ENCODE peak calls at places on chromosomes 7 and 10, in six cellular contexts. One of them, this sample, is unnamed.

GRCh38 chr10:97810476-97810875 is 38.7 kb upstream of the SFRP5 start:
- DNase-seq in epithelial cell of proximal tubule: no peak
- DNase-seq in fibroblast of mammary gland: no peak
- DNase-seq in endothelial cell of umbilical vein: no peak
- DNase-seq in stomach: no peak
- DNase-seq in neural progenitor cell: no peak
- DNase-seq in this sample: no peak

GRCh38 chr7:139645572-139646523 is 122.4 kb downstream of the CLEC2L start:
- DNase-seq in epithelial cell of proximal tubule: no peak
- DNase-seq in fibroblast of mammary gland: peak; percentile 90
- DNase-seq in endothelial cell of umbilical vein: peak; percentile 79
- DNase-seq in stomach: peak; percentile 89
- DNase-seq in neural progenitor cell: peak; percentile 92
- DNase-seq in this sample: peak; percentile 68

GRCh38 chr10:6562221-6562620 is 17.9 kb downstream of the PRKCQ start:
- DNase-seq in epithelial cell of proximal tubule: no peak
- DNase-seq in fibroblast of mammary gland: no peak
- DNase-seq in endothelial cell of umbilical vein: no peak
- DNase-seq in stomach: no peak
- DNase-seq in neural progenitor cell: no peak
- DNase-seq in this sample: no peak

GRCh38 chr7:12865593-12865992 is 178.2 kb downstream of the ARL4A start:
- DNase-seq in epithelial cell of proximal tubule: no peak
- DNase-seq in fibroblast of mammary gland: no peak
- DNase-seq in endothelial cell of umbilical vein: no peak
- DNase-seq in stomach: no peak
- DNase-seq in neural progenitor cell: no peak
- DNase-seq in this sample: no peak

GRCh38 chr10:34739915-34740314 is 75.2 kb downstream of the PARD3 start:
- DNase-seq in epithelial cell of proximal tubule: no peak
- DNase-seq in fibroblast of mammary gland: peak; percentile 80
- DNase-seq in endothelial cell of umbilical vein: peak; percentile 82
- DNase-seq in stomach: peak; percentile 30
- DNase-seq in neural progenitor cell: peak; percentile 87
- DNase-seq in this sample: no peak

GRCh38 chr7:2886900-2887299 is 42.8 kb upstream of the GNA12 start:
- DNase-seq in epithelial cell of proximal tubule: peak; percentile 51
- DNase-seq in fibroblast of mammary gland: peak; percentile 84
- DNase-seq in endothelial cell of umbilical vein: peak; percentile 62
- DNase-seq in stomach: peak; percentile 44
- DNase-seq in neural progenitor cell: peak; percentile 84
- DNase-seq in this sample: peak; percentile 85

GRCh38 chr7:141704741-141705140 is 2.8 kb upstream of the DENND11 start:
- DNase-seq in epithelial cell of proximal tubule: no peak
- DNase-seq in fibroblast of mammary gland: peak; percentile 27
- DNase-seq in endothelial cell of umbilical vein: no peak
- DNase-seq in stomach: no peak
- DNase-seq in neural progenitor cell: no peak
- DNase-seq in this sample: no peak

GRCh38 chr10:121053151-121053550 is 202.0 kb downstream of the WDR11 start:
- DNase-seq in epithelial cell of proximal tubule: no peak
- DNase-seq in fibroblast of mammary gland: no peak
- DNase-seq in endothelial cell of umbilical vein: no peak
- DNase-seq in stomach: no peak
- DNase-seq in neural progenitor cell: no peak
- DNase-seq in this sample: no peak

GRCh38 chr10:13165177-13165576 is 3.8 kb downstream of the MCM10 start:
- DNase-seq in epithelial cell of proximal tubule: no peak
- DNase-seq in fibroblast of mammary gland: no peak
- DNase-seq in endothelial cell of umbilical vein: no peak
- DNase-seq in stomach: no peak
- DNase-seq in neural progenitor cell: no peak
- DNase-seq in this sample: no peak

GRCh38 chr7:120860151-120860550 is 2.2 kb upstream of the TSPAN12 start:
- DNase-seq in epithelial cell of proximal tubule: no peak
- DNase-seq in fibroblast of mammary gland: no peak
- DNase-seq in endothelial cell of umbilical vein: no peak
- DNase-seq in stomach: no peak
- DNase-seq in neural progenitor cell: no peak
- DNase-seq in this sample: no peak

GRCh38 chr10:118710487-118710886 is 44.3 kb downstream of the CACUL1 start:
- DNase-seq in epithelial cell of proximal tubule: no peak
- DNase-seq in fibroblast of mammary gland: no peak
- DNase-seq in endothelial cell of umbilical vein: no peak
- DNase-seq in stomach: no peak
- DNase-seq in neural progenitor cell: no peak
- DNase-seq in this sample: no peak

GRCh38 chr10:118708571-118708970 is 46.2 kb downstream of the CACUL1 start:
- DNase-seq in epithelial cell of proximal tubule: no peak
- DNase-seq in fibroblast of mammary gland: no peak
- DNase-seq in endothelial cell of umbilical vein: no peak
- DNase-seq in stomach: no peak
- DNase-seq in neural progenitor cell: no peak
- DNase-seq in this sample: no peak

GRCh38 chr10:118712080-118712479 is 42.7 kb downstream of the CACUL1 start:
- DNase-seq in epithelial cell of proximal tubule: no peak
- DNase-seq in fibroblast of mammary gland: no peak
- DNase-seq in endothelial cell of umbilical vein: no peak
- DNase-seq in stomach: no peak
- DNase-seq in neural progenitor cell: no peak
- DNase-seq in this sample: no peak

DNA sequence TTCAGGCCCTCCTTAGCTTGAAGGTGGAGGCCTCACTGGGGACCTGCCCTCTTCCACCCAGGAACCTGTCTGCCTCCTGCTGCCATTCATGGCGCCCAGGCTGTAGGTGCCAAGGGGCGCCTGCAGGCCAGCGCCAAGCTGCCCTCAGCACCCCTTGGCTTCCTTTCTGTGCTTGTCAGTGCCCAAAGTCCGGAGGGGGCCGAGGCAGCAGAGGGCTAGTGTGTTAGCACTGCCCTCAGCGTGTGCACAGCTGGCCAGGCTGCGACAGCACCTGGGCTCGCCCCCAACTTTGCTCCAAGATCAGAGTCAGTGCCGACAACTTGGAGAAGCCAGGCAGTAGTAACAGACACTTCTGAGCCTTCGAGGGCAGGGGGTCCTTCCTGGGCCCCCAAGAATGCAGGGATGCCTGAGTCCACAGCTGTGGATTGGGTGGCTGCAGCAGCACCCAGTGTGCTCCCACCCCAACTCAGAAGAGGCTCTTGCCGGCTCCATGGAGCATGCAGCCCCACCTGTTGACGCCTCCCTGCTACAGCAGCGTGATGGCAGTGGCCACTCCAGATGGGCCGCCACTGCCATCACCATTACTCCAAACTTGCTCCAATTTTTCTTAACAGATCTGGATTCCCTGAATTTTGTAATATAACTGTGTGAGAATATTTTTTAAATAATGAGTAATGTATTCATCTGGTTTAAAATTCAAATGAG is 41.7 kb downstream of the CACUL1 start:
- DNase-seq in epithelial cell of proximal tubule: no peak
- DNase-seq in fibroblast of mammary gland: no peak
- DNase-seq in endothelial cell of umbilical vein: no peak
- DNase-seq in stomach: no peak
- DNase-seq in neural progenitor cell: peak; percentile 49
- DNase-seq in this sample: no peak
- TF ChIP-seq CTCF in epithelial cell of proximal tubule: peak; percentile 22
- TF ChIP-seq CTCF in fibroblast of mammary gland: peak; percentile 26
- TF ChIP-seq CTCF in endothelial cell of umbilical vein: no peak
- TF ChIP-seq CTCF in stomach: no peak
- TF ChIP-seq CTCF in neural progenitor cell: peak; percentile 64
- TF ChIP-seq CTCF in this sample: no peak

GRCh38 chr10:66880826-66881225 is 45.0 kb upstream of the LRRTM3 start:
- DNase-seq in epithelial cell of proximal tubule: no peak
- DNase-seq in fibroblast of mammary gland: no peak
- DNase-seq in endothelial cell of umbilical vein: no peak
- DNase-seq in stomach: no peak
- DNase-seq in neural progenitor cell: no peak
- DNase-seq in this sample: no peak

GRCh38 chr10:66880292-66880691 is 45.5 kb upstream of the LRRTM3 start:
- DNase-seq in epithelial cell of proximal tubule: no peak
- DNase-seq in fibroblast of mammary gland: no peak
- DNase-seq in endothelial cell of umbilical vein: no peak
- DNase-seq in stomach: no peak
- DNase-seq in neural progenitor cell: no peak
- DNase-seq in this sample: no peak

GRCh38 chr10:66886848-66887247 is 39.0 kb upstream of the LRRTM3 start:
- DNase-seq in epithelial cell of proximal tubule: no peak
- DNase-seq in fibroblast of mammary gland: no peak
- DNase-seq in endothelial cell of umbilical vein: no peak
- DNase-seq in stomach: no peak
- DNase-seq in neural progenitor cell: no peak
- DNase-seq in this sample: no peak

GRCh38 chr10:66881814-66882213 is 44.0 kb upstream of the LRRTM3 start:
- DNase-seq in epithelial cell of proximal tubule: no peak
- DNase-seq in fibroblast of mammary gland: no peak
- DNase-seq in endothelial cell of umbilical vein: no peak
- DNase-seq in stomach: no peak
- DNase-seq in neural progenitor cell: no peak
- DNase-seq in this sample: no peak

GRCh38 chr10:66882271-66882670 is 43.6 kb upstream of the LRRTM3 start:
- DNase-seq in epithelial cell of proximal tubule: no peak
- DNase-seq in fibroblast of mammary gland: no peak
- DNase-seq in endothelial cell of umbilical vein: no peak
- DNase-seq in stomach: no peak
- DNase-seq in neural progenitor cell: no peak
- DNase-seq in this sample: no peak
- TF ChIP-seq CTCF in epithelial cell of proximal tubule: no peak
- TF ChIP-seq CTCF in fibroblast of mammary gland: no peak
- TF ChIP-seq CTCF in endothelial cell of umbilical vein: no peak
- TF ChIP-seq CTCF in stomach: no peak
- TF ChIP-seq CTCF in neural progenitor cell: no peak
- TF ChIP-seq CTCF in this sample: no peak

DNA sequence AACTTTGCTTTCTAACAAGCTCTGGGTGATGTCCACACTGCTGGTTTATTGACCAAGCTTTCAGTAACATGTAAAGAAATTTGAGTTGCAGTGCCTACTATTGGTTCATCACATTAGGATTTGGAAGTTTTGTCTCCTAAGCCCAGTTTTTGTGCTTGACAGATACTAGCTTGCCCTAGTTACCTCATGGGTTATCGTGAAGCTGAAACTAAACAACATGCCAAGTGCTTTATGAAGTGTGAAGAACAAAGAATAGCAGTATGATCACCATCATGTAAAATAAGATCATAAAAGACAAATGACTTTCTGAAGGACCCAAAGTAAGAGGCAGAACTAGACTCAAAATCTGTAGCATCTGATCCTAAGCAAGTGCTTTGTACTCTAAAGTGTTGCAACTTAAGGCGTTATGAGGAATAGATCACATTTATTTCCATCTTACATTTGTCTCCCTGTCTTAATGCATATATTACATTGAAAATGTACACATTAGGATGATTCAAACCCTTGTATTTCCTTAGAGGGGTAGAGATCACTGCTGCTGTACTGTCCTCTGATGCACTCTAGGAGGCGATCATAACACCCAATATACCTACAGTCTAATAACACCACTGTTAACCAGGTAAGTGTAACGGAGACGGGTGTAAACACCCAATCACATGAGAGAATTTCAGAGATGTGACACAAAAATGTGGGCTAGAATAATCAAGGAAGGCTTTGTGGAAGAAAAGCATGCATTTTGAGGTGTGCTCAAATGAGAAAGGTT is 71.3 kb downstream of the NRCAM start:
- DNase-seq in epithelial cell of proximal tubule: no peak
- DNase-seq in fibroblast of mammary gland: no peak
- DNase-seq in endothelial cell of umbilical vein: no peak
- DNase-seq in stomach: no peak
- DNase-seq in neural progenitor cell: no peak
- DNase-seq in this sample: peak; percentile 20
- TF ChIP-seq CTCF in epithelial cell of proximal tubule: peak; percentile 47
- TF ChIP-seq CTCF in fibroblast of mammary gland: peak; percentile 17
- TF ChIP-seq CTCF in endothelial cell of umbilical vein: no peak
- TF ChIP-seq CTCF in stomach: no peak
- TF ChIP-seq CTCF in neural progenitor cell: peak; percentile 48
- TF ChIP-seq CTCF in this sample: peak; percentile 49

GRCh38 chr7:71754828-71755227 is 622.9 kb downstream of the GALNT17 start:
- DNase-seq in epithelial cell of proximal tubule: no peak
- DNase-seq in fibroblast of mammary gland: no peak
- DNase-seq in endothelial cell of umbilical vein: no peak
- DNase-seq in stomach: no peak
- DNase-seq in neural progenitor cell: no peak
- DNase-seq in this sample: no peak

GRCh38 chr7:71750290-71750689 is 618.3 kb downstream of the GALNT17 start:
- DNase-seq in epithelial cell of proximal tubule: no peak
- DNase-seq in fibroblast of mammary gland: no peak
- DNase-seq in endothelial cell of umbilical vein: no peak
- DNase-seq in stomach: no peak
- DNase-seq in neural progenitor cell: no peak
- DNase-seq in this sample: no peak

GRCh38 chr7:71753236-71753635 is 621.3 kb downstream of the GALNT17 start:
- DNase-seq in epithelial cell of proximal tubule: no peak
- DNase-seq in fibroblast of mammary gland: no peak
- DNase-seq in endothelial cell of umbilical vein: no peak
- DNase-seq in stomach: no peak
- DNase-seq in neural progenitor cell: no peak
- DNase-seq in this sample: no peak

GRCh38 chr7:71753959-71754652 is 622.2 kb downstream of the GALNT17 start:
- DNase-seq in epithelial cell of proximal tubule: no peak
- DNase-seq in fibroblast of mammary gland: no peak
- DNase-seq in endothelial cell of umbilical vein: no peak
- DNase-seq in stomach: no peak
- DNase-seq in neural progenitor cell: no peak
- DNase-seq in this sample: no peak

GRCh38 chr7:71752171-71752935 is 620.4 kb downstream of the GALNT17 start:
- DNase-seq in epithelial cell of proximal tubule: no peak
- DNase-seq in fibroblast of mammary gland: no peak
- DNase-seq in endothelial cell of umbilical vein: no peak
- DNase-seq in stomach: peak; percentile 66
- DNase-seq in neural progenitor cell: peak; percentile 88
- DNase-seq in this sample: peak; percentile 84
- TF ChIP-seq CTCF in epithelial cell of proximal tubule: peak; percentile 51
- TF ChIP-seq CTCF in fibroblast of mammary gland: peak; percentile 25
- TF ChIP-seq CTCF in endothelial cell of umbilical vein: peak; percentile 41
- TF ChIP-seq CTCF in stomach: peak; percentile 36
- TF ChIP-seq CTCF in neural progenitor cell: peak; percentile 87
- TF ChIP-seq CTCF in this sample: peak; percentile 72

DNA sequence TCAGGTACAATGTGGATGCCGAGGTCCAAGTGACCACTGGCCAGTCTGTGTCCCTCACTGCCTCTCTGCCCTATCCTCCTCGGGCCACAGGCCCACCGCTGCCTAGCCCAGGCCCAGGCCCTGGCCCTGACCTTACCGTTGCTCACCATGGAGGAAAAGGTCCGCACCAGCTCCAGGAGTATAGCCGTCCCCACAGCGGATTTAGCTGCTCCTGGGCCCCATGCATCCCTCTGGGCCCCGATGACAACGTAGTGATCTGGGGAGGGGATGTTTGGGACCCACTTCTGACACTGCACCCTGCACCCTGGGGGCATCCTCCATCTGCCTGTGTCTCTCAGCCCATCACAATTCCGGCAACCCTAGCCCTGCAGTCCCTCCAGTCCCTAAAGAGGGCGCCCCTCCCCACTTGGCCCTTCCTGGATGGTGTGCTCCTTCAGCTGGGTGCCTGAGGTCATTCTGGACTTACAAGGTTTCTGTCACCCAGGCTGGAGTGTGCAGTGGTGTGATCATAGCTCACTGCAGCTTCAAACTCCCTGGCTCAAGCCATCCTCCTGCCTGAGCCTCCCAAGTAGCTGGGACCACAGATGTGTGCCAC is 12.1 kb downstream of the TFR2 start:
- DNase-seq in epithelial cell of proximal tubule: no peak
- DNase-seq in fibroblast of mammary gland: peak; percentile 25
- DNase-seq in endothelial cell of umbilical vein: no peak
- DNase-seq in stomach: peak; percentile 31
- DNase-seq in neural progenitor cell: peak; percentile 77
- DNase-seq in this sample: peak; percentile 70
- TF ChIP-seq CTCF in epithelial cell of proximal tubule: peak; percentile 45
- TF ChIP-seq CTCF in fibroblast of mammary gland: peak; percentile 41
- TF ChIP-seq CTCF in endothelial cell of umbilical vein: peak; percentile 39
- TF ChIP-seq CTCF in stomach: no peak
- TF ChIP-seq CTCF in neural progenitor cell: peak; percentile 68
- TF ChIP-seq CTCF in this sample: peak; percentile 41

This sample was measured in GM13976.